ENCODE peak calls at places on chromosomes 4 and X, in four cellular contexts. D is HFFc6; T is AG04449; X is CD4-positive, alpha-beta T cell. H is an unnamed sample.

GRCh38 chr4:160143574-160143973 is 1040.7 kb downstream of the RAPGEF2 start:
- DNase-seq in X (no peak), T (no peak), D (no peak), H (no peak)

GRCh38 chr4:105280338-105280809 is 133.7 kb downstream of the TET2 start:
- DNase-seq in T (peak), D (peak), X (no peak), H (peak)

GRCh38 chr4:146224331-146224966 is 10.1 kb downstream of the REELD1 start:
- DNase-seq in X (no peak), T (no peak), D (no peak), H (peak)

GRCh38 chr4:182093431-182093831 is 149.8 kb upstream of the TENM3 start:
- DNase-seq in T (no peak), D (no peak), X (no peak), H (no peak)

GRCh38 chrX:131271274-131271673 is 17.8 kb downstream of the IGSF1 start:
- DNase-seq in T (no peak), X (no peak), D (no peak), H (no peak)

GRCh38 chrX:41722220-41722619 is 1.8 kb upstream of the GPR82 start:
- DNase-seq in X (no peak), D (no peak), T (no peak), H (no peak)

GRCh38 chr4:133996431-133997121 is 205.0 kb downstream of the PABPC4L start:
- DNase-seq in D (no peak), X (no peak), T (no peak), H (no peak)

GRCh38 chrX:54180403-54180802 is 2.7 kb downstream of the FAM120C start:
- DNase-seq in D (peak), X (no peak), T (no peak), H (peak)

GRCh38 chr4:89639395-89639794 is 197.6 kb downstream of the SNCA start:
- DNase-seq in X (no peak), D (no peak), T (no peak), H (no peak)

GRCh38 chrX:68895339-68896250 is 66.8 kb downstream of the EFNB1 start:
- DNase-seq in T (no peak), D (no peak), X (no peak), H (peak)

GRCh38 chrX:121010218-121010617 is 24.7 kb upstream of the CT47A1 start:
- DNase-seq in D (no peak), T (no peak), X (no peak), H (peak)

GRCh38 chrX:129777218-129777768 is 2.5 kb upstream of the SASH3 start:
- DNase-seq in D (no peak), X (peak), T (no peak), H (no peak)

GRCh38 chr4:38757945-38758344 is 24.8 kb downstream of the TLR10 start:
- DNase-seq in T (no peak), D (no peak), X (no peak), H (no peak)

GRCh38 chrX:72475338-72475737 is 97.3 kb downstream of the HDAC8 start:
- DNase-seq in T (no peak), D (no peak), X (no peak), H (no peak)

GRCh38 chrX:145292208-145292607 is 44.9 kb downstream of the SPANXN1 start:
- DNase-seq in X (no peak), T (no peak), D (no peak), H (no peak)

GRCh38 chr4:167020410-167020809 is 213.9 kb downstream of the SPOCK3 start:
- DNase-seq in D (no peak), T (no peak), X (no peak), H (peak)

GRCh38 chr4:20253272-20253798 is 1.6 kb downstream of the SLIT2 start:
- DNase-seq in T (no peak), D (no peak), X (no peak), H (peak)

GRCh38 chr4:57437649-57438048 is 327.5 kb upstream of the IGFBP7 start:
- DNase-seq in D (no peak), X (no peak), T (no peak), H (no peak)

GRCh38 chr4:169070895-169071218 is 60.8 kb upstream of the CBR4 start:
- DNase-seq in X (no peak), T (no peak), D (no peak), H (peak)

GRCh38 chrX:39688576-39689373 is 409.0 kb downstream of the BCOR start:
- DNase-seq in T (no peak), X (no peak), D (no peak), H (peak)

GRCh38 chrX:15869695-15870094 is 15.1 kb upstream of the AP1S2 start:
- DNase-seq in X (no peak), T (no peak), D (no peak), H (no peak)

GRCh38 chr4:120156115-120156718 is 89.6 kb upstream of the MAD2L1 start:
- DNase-seq in X (no peak), D (peak), T (peak), H (peak)

GRCh38 chrX:55135171-55135570 is 46.4 kb downstream of the PAGE2 start:
- DNase-seq in T (no peak), D (peak), X (peak), H (peak)

GRCh38 chr4:87353592-87353991 is 30.9 kb upstream of the HSD17B13 start:
- DNase-seq in T (no peak), D (peak), X (peak), H (peak)

GRCh38 chr4:4801013-4801412 is 58.5 kb upstream of the MSX1 start:
- DNase-seq in X (no peak), T (peak), D (peak), H (no peak)

GRCh38 chr4:74692973-74693372 is 101.3 kb downstream of the BTC start:
- DNase-seq in D (no peak), T (no peak), X (no peak), H (no peak)

GRCh38 chrX:124194209-124194608 is 138.3 kb upstream of the TEX13D start:
- DNase-seq in T (no peak), D (no peak), X (no peak), H (peak)

GRCh38 chr4:37891221-37892159 is 606 bp downstream of the TBC1D1 start:
- DNase-seq in T (no peak), D (no peak), X (peak), H (peak)

GRCh38 chr4:93217423-93217822 is 611.1 kb upstream of the ATOH1 start:
- DNase-seq in T (no peak), X (no peak), D (no peak), H (no peak)

GRCh38 chr4:170336238-170336775 is 246.6 kb upstream of the AADAT start:
- DNase-seq in D (no peak), T (no peak), X (no peak), H (no peak)

GRCh38 chr4:15703439-15703838 is 574 bp downstream of the BST1 start:
- DNase-seq in T (no peak), D (no peak), X (no peak), H (no peak)

GRCh38 chrX:133850414-133850813 is 135.0 kb downstream of the GPC3 start:
- DNase-seq in D (no peak), X (no peak), T (no peak), H (no peak)

GRCh38 chr4:13264126-13264525 is 220.0 kb downstream of the RAB28 start:
- DNase-seq in X (no peak), T (no peak), D (no peak), H (peak)

GRCh38 chrX:154505726-154506125 is 10.3 kb downstream of the FAM3A start:
- DNase-seq in D (peak), X (no peak), T (no peak), H (peak)

GRCh38 chr4:28435346-28435745 is 1574.7 kb downstream of the STIM2 start:
- DNase-seq in X (no peak), D (no peak), T (no peak), H (no peak)

GRCh38 chr4:183783933-183784622 is 121.0 kb upstream of the STOX2 start:
- DNase-seq in X (no peak), D (no peak), T (no peak), H (peak)

GRCh38 chr4:78928835-78929234 is 10.4 kb downstream of the PAQR3 start:
- DNase-seq in T (no peak), X (no peak), D (no peak), H (no peak)

GRCh38 chrX:28520786-28521185 is 66.5 kb upstream of the IL1RAPL1 start:
- DNase-seq in T (no peak), X (no peak), D (no peak), H (no peak)